ENCODE peak calls at places on chromosomes 5 and 9, in nine cellular contexts. S, Z, I, Y, T, F, P, A and O are unnamed samples. For H3K36me3, the result is how much of the 10 kb centered on the place peaks cover.

GRCh38 chr5:80755634-80756033 is 100.9 kb upstream of the DHFR start:
- DNase-seq in S (no peak), Z (peak), I (no peak), Y (no peak), T (no peak), F (no peak), P (peak), A (no peak), O (no peak)

GRCh38 chr5:140342287-140342686 is 4.1 kb downstream of the HBEGF start:
- DNase-seq in S (peak), Z (no peak), I (peak), Y (no peak), T (no peak), F (no peak), P (no peak), A (peak), O (no peak)

GRCh38 chr5:78731884-78732283 is 83.3 kb upstream of the LHFPL2 start:
- DNase-seq in S (no peak), Z (no peak), I (no peak), Y (no peak), T (no peak), F (no peak), P (no peak), A (peak), O (no peak)

GRCh38 chr9:121242955-121243346 is 25.0 kb upstream of the GSN start:
- DNase-seq in S (no peak), Z (no peak), I (no peak), Y (no peak), T (no peak), F (no peak), P (no peak), A (peak), O (no peak)

GRCh38 chr5:160496784-160497183 is 75.1 kb downstream of the PTTG1 start:
- DNase-seq in S (no peak), Z (no peak), I (no peak), Y (no peak), T (no peak), F (no peak), P (peak), A (no peak), O (no peak)

GRCh38 chr5:139446956-139447779 is 7.8 kb upstream of the DNAJC18 start:
- DNase-seq in S (no peak), Z (peak), I (no peak), Y (no peak), T (no peak), F (no peak), P (peak), A (peak), O (no peak)

GRCh38 chr9:88387733-88388202 is 476 bp upstream of the SPIN1 start:
- DNase-seq in S (peak), Z (no peak), I (peak), Y (peak), T (peak), F (peak), P (peak), A (peak), O (no peak)

GRCh38 chr5:119358901-119359603 is 3.2 kb downstream of the TNFAIP8 start:
- DNase-seq in S (no peak), Z (no peak), I (no peak), Y (no peak), T (no peak), F (no peak), P (no peak), A (no peak), O (no peak)

GRCh38 chr5:151270599-151270998 is 17.6 kb downstream of the GM2A start:
- DNase-seq in S (no peak), Z (peak), I (no peak), Y (no peak), T (no peak), F (no peak), P (peak), A (peak), O (no peak)

GRCh38 chr5:95181650-95182049 is 103.2 kb downstream of the MCTP1 start:
- DNase-seq in S (no peak), Z (no peak), I (no peak), Y (no peak), T (no peak), F (no peak), P (no peak), A (no peak), O (no peak)

GRCh38 chr5:95172659-95173058 is 112.2 kb downstream of the MCTP1 start:
- DNase-seq in S (no peak), Z (no peak), I (no peak), Y (no peak), T (no peak), F (no peak), P (no peak), A (no peak), O (no peak)

DNA sequence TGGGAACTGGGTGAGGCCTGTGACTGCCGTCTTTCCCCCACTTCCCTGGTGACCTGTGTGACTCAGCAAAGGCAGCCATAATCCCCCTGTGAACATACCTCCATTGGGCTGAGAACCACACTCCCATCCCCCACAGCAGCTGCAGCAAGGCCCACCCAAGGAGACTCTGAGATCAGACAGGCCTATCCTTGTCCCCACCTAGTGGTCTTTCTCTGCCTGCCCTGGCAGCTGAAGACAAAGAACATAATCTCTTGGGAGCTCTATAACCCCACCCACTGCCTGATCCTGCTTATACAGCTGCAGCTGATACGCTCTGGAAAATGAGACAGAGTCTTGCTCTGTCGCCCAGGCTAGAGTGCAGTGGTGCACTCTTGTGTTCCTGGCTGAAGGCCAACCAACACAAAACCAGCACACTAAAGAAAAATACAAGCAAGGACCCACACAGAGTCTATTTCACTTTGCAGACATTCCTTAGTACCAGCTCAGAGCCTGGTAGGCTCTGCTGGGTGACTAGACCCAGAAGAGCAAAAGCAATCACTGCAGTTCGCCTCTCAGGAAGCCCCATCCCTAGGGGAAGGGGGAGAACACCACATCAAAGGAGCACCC is 106.7 kb downstream of the MCTP1 start:
- DNase-seq in S (no peak), Z (no peak), I (no peak), Y (peak), T (no peak), F (no peak), P (no peak), A (no peak), O (peak)
- TF ChIP-seq CTCF in S (no peak), Z (no peak), I (no peak), Y (peak), T (no peak), F (peak), P (no peak), A (no peak), O (peak)

DNA sequence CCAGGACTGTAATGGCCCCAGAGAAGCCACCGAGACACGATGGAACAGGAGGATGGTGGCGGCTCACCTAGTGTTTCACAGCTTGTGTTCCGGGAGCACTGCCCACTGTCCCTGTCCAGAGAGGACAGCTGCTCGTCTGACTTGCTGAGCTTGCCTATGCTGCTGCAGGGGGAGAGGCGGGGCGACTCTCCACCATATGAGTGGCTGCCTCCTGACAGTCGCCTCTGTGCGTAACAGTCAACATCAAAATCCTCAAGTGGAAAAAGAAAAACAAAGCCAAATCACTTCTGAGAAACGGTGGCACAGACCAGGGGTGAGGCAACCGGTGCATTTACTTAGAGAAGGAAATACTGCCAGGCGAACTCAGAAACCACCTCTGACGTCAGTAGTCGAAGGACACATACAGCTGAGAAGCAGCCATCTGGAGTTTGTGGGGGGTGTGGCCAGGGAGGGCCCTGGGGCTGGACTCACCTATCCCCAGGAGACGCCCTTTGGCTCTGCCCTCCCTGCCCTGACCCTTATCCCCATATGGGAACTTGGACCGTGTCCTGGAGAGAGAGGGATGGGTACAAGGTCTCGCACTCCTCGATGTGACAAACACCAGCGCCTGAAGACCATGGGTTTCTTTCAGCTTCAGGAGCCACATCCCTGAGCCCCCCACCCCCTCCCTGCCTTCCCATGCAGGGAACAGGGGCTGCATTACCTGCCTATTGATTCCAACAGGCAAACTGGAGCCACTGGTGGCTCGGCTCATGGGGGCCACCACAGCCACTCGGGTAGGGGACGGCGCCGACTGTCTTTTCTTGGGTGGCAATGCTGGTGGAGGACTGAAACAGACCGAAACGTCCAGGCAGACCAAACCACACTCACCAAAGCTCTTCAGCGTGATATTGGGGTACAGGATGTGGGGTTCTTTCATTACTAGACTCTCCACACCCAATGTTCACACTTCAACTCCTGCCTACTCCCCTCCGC is 82.8 kb downstream of the PRRT1B start:
- DNase-seq in S (peak), Z (no peak), I (peak), Y (no peak), T (peak), F (no peak), P (no peak), A (peak), O (no peak)
- H3K36me3 ChIP-seq in S (under half), Z (under half), I (under half), Y (under half), T (under half), F (half or more), P (under half), A (under half), O (under half)

GRCh38 chr9:136357326-136357725 is 6.2 kb downstream of the DNLZ start:
- DNase-seq in S (no peak), Z (no peak), I (no peak), Y (no peak), T (no peak), F (no peak), P (no peak), A (no peak), O (no peak)
- TF ChIP-seq CTCF in S (no peak), Z (no peak), I (no peak), Y (no peak), T (no peak), F (no peak), P (no peak), A (no peak), O (no peak)

GRCh38 chr9:96619491-96620154 is at the start of gene CDC14B:
- DNase-seq in S (peak), Z (peak), I (peak), Y (peak), T (peak), F (peak), P (peak), A (peak), O (peak)

GRCh38 chr9:96620155-96620514 is 492 bp upstream of the CDC14B start:
- DNase-seq in S (no peak), Z (no peak), I (no peak), Y (no peak), T (no peak), F (no peak), P (no peak), A (no peak), O (no peak)

GRCh38 chr9:96621619-96622018 is 2.0 kb upstream of the CDC14B start:
- DNase-seq in S (no peak), Z (no peak), I (no peak), Y (no peak), T (no peak), F (no peak), P (no peak), A (peak), O (no peak)

GRCh38 chr9:96619109-96619435 is 571 bp downstream of the CDC14B start:
- DNase-seq in S (no peak), Z (no peak), I (peak), Y (no peak), T (no peak), F (no peak), P (no peak), A (no peak), O (no peak)

GRCh38 chr9:96620832-96621269 is 1.2 kb upstream of the CDC14B start:
- DNase-seq in S (no peak), Z (no peak), I (no peak), Y (no peak), T (no peak), F (no peak), P (no peak), A (no peak), O (no peak)
- H3K36me3 ChIP-seq in S (under half), Z (under half), I (under half), Y (under half), T (under half), F (under half), P (under half), A (under half), O (under half)

DNA sequence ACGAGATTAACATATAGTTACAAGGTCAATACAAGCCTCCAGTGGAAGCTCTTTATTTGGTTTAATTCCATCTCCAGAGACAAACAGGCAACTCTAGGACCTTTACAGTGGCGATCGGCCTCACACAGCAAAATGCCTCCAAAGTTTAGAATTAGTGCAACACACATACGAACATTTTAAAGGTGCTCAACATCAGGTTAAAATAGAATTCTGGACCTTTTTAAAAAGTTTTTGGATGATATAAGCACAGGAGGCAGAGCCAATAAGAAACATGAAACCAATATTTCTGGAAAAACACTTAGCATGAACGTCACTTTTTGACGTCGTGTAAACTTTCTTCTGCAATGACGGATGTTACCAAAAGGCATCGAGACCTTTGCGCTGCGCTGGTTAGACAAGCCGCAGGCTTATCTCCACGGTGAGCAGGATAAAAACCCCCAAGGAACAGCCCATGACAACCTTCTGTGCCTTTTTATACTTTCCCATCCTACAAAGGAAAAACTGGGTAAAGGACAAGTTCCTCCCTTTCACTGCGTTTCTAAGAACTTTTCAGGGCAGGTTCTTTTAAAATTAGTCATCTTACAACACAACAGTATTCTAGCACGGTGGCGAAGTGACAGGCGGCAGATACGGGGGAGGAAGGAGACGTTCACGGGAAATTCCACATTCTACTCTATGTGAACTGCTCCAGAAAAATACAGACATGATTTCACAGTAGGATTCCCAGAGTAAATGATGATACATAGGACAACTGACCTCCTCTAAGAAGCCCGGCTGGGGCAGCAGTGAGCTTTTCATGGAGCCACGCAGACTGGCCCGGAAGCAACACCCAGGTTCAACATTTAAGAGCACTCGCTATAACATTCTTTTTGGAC is 52.2 kb downstream of the USP20 start:
- DNase-seq in S (no peak), Z (no peak), I (peak), Y (no peak), T (no peak), F (no peak), P (no peak), A (peak), O (peak)
- TF ChIP-seq CTCF in S (no peak), Z (peak), I (no peak), Y (no peak), T (no peak), F (peak), P (no peak), A (peak), O (peak)

GRCh38 chr5:150043657-150044333 is 42.6 kb downstream of the CSF1R start:
- DNase-seq in S (peak), Z (no peak), I (no peak), Y (no peak), T (peak), F (no peak), P (no peak), A (peak), O (no peak)

GRCh38 chr5:150046031-150046430 is 40.3 kb downstream of the CSF1R start:
- DNase-seq in S (no peak), Z (no peak), I (no peak), Y (no peak), T (no peak), F (no peak), P (no peak), A (no peak), O (no peak)

GRCh38 chr5:150044712-150045111 is 41.6 kb downstream of the CSF1R start:
- DNase-seq in S (no peak), Z (no peak), I (no peak), Y (no peak), T (no peak), F (no peak), P (no peak), A (peak), O (no peak)

GRCh38 chr5:150044334-150044681 is 42.0 kb downstream of the CSF1R start:
- DNase-seq in S (peak), Z (no peak), I (no peak), Y (no peak), T (no peak), F (no peak), P (peak), A (peak), O (no peak)

DNA sequence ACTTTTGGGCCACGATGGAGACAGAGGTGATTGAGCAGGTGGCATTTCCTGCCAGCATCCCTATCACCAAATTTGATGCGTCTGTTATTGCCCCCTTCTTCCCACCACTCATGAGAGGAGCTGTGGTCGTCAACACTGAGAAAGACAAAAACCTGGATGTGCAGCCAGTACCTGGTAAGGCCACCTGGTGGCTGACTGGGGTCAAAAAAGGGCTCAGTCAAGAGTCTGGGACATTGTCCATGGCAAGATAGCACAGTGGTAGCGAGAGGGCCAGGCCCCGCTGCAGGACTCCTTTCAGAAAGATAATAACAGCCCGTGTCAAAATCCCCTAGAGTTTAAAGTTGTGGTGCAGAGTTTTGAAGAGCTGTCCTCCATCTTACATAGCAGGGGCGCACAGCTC is 40.8 kb downstream of the CSF1R start:
- DNase-seq in S (no peak), Z (no peak), I (no peak), Y (no peak), T (no peak), F (no peak), P (no peak), A (no peak), O (no peak)
- H3K36me3 ChIP-seq in S (under half), Z (half or more), I (half or more), Y (under half), T (under half), F (half or more), P (under half), A (under half), O (under half)

GRCh38 chr9:125850231-125850630 is 103.1 kb downstream of the PBX3 start:
- DNase-seq in S (no peak), Z (no peak), I (no peak), Y (no peak), T (no peak), F (no peak), P (no peak), A (no peak), O (no peak)

GRCh38 chr9:125851971-125852370 is 104.8 kb downstream of the PBX3 start:
- DNase-seq in S (no peak), Z (no peak), I (no peak), Y (no peak), T (no peak), F (no peak), P (no peak), A (peak), O (no peak)

GRCh38 chr9:125847735-125848134 is 100.6 kb downstream of the PBX3 start:
- DNase-seq in S (no peak), Z (no peak), I (no peak), Y (no peak), T (no peak), F (no peak), P (no peak), A (no peak), O (no peak)

GRCh38 chr9:125852386-125852785 is 105.2 kb downstream of the PBX3 start:
- DNase-seq in S (no peak), Z (no peak), I (no peak), Y (no peak), T (no peak), F (no peak), P (no peak), A (no peak), O (no peak)

DNA sequence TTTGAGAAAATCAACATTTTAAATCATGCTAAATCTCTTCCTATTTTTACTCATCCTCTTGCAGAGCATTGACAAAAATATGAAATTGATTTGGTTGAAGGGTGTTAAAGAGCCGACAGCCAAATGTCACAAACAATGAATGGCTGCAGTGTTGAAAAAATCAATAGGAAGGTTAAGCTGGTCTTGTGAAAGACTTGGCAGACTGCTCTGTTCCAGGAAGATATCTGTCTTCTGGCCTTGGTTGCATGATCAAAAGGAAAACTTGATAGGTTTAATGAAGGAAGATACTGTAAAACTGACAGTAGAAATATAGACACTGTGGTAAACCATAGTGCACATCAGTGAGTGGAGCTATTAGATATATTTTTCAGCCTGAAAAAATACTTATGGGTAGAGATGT is 103.6 kb downstream of the PBX3 start:
- DNase-seq in S (peak), Z (no peak), I (no peak), Y (no peak), T (no peak), F (no peak), P (no peak), A (peak), O (no peak)
- TF ChIP-seq CTCF in S (no peak), Z (no peak), I (no peak), Y (no peak), T (no peak), F (no peak), P (no peak), A (no peak), O (no peak)